ENCODE peak calls at places on chromosomes 12 and 14, in nine cellular contexts. O is B cell, A is endothelial cell of umbilical vein, I is prostate gland, L is AG04450, P is right atrium auricular region, K is AG09309, B is cardiac fibroblast, F is lower leg skin. N is an unnamed sample.

GRCh38 chr14:74685054-74685453 is 27.8 kb downstream of the AREL1 start:
- DNase-seq in O (no peak), A (no peak), I (no peak), L (no peak), P (no peak), K (no peak), B (no peak), F (no peak), N (no peak)

GRCh38 chr12:26198742-26199141 is 3.4 kb downstream of the SSPN start:
- DNase-seq in O (no peak), A (no peak), I (no peak), L (no peak), P (peak), K (no peak), B (peak), F (no peak), N (no peak)

GRCh38 chr12:3313066-3313465 is 177.9 kb upstream of the PRMT8 start:
- DNase-seq in O (no peak), A (no peak), I (no peak), L (peak), P (no peak), K (peak), B (no peak), F (no peak), N (no peak)

GRCh38 chr14:23408307-23408630 is 196 bp upstream of the MYH6 start:
- DNase-seq in O (no peak), A (no peak), I (no peak), L (no peak), P (no peak), K (no peak), B (no peak), F (no peak), N (no peak)

GRCh38 chr14:74613211-74613914 is 1.3 kb upstream of the LTBP2 start:
- DNase-seq in O (no peak), A (no peak), I (no peak), L (no peak), P (no peak), K (no peak), B (no peak), F (no peak), N (peak)

GRCh38 chr12:33575346-33575745 is 135.7 kb upstream of the SYT10 start:
- DNase-seq in O (no peak), A (no peak), I (no peak), L (no peak), P (no peak), K (no peak), B (no peak), F (no peak), N (no peak)

GRCh38 chr14:56044196-56044595 is 74.0 kb upstream of the PELI2 start:
- DNase-seq in O (no peak), A (no peak), I (no peak), L (no peak), P (no peak), K (no peak), B (no peak), F (no peak), N (no peak)

GRCh38 chr12:121061831-121062230 is 22.8 kb upstream of the OASL start:
- DNase-seq in O (no peak), A (peak), I (no peak), L (no peak), P (no peak), K (no peak), B (peak), F (no peak), N (no peak)

GRCh38 chr12:54390668-54391551 is 6.4 kb upstream of the ZNF385A start:
- DNase-seq in O (peak), A (no peak), I (peak), L (no peak), P (no peak), K (no peak), B (no peak), F (no peak), N (peak)

GRCh38 chr12:109214131-109214530 is 95.0 kb downstream of the FOXN4 start:
- DNase-seq in O (no peak), A (no peak), I (no peak), L (no peak), P (no peak), K (no peak), B (no peak), F (no peak), N (peak)

GRCh38 chr12:98828802-98829600 is 183.9 kb downstream of the APAF1 start:
- DNase-seq in O (no peak), A (no peak), I (no peak), L (no peak), P (no peak), K (no peak), B (no peak), F (no peak), N (no peak)

GRCh38 chr14:21109377-21110260 is 8.8 kb downstream of the TMEM253 start:
- DNase-seq in O (no peak), A (no peak), I (no peak), L (no peak), P (no peak), K (no peak), B (no peak), F (peak), N (no peak)

GRCh38 chr12:20154060-20154459 is 214.3 kb upstream of the PDE3A start:
- DNase-seq in O (no peak), A (no peak), I (no peak), L (no peak), P (no peak), K (no peak), B (peak), F (no peak), N (no peak)

GRCh38 chr14:103503296-103503695 is 19.3 kb downstream of the CKB start:
- DNase-seq in O (peak), A (no peak), I (no peak), L (no peak), P (no peak), K (no peak), B (no peak), F (no peak), N (no peak)

GRCh38 chr14:68458840-68459469 is 333.9 kb downstream of the ZFP36L1 start:
- DNase-seq in O (no peak), A (peak), I (peak), L (no peak), P (no peak), K (peak), B (peak), F (no peak), N (no peak)

GRCh38 chr12:48810817-48811453 is 7.4 kb upstream of the CACNB3 start:
- DNase-seq in O (no peak), A (peak), I (no peak), L (peak), P (no peak), K (peak), B (peak), F (no peak), N (no peak)

GRCh38 chr12:132156145-132156709 is 12.0 kb downstream of the NOC4L start:
- DNase-seq in O (no peak), A (no peak), I (no peak), L (no peak), P (no peak), K (no peak), B (no peak), F (no peak), N (no peak)

GRCh38 chr12:75437564-75437963 is 43.0 kb upstream of the GLIPR1 start:
- DNase-seq in O (peak), A (peak), I (no peak), L (no peak), P (no peak), K (no peak), B (peak), F (no peak), N (no peak)

GRCh38 chr12:71214511-71215285 is 56.9 kb upstream of the TSPAN8 start:
- DNase-seq in O (no peak), A (no peak), I (no peak), L (no peak), P (no peak), K (no peak), B (no peak), F (no peak), N (no peak)

GRCh38 chr12:11553871-11554533 is 95.5 kb upstream of the ETV6 start:
- DNase-seq in O (peak), A (peak), I (peak), L (peak), P (no peak), K (peak), B (peak), F (peak), N (no peak)

GRCh38 chr14:92659765-92660561 is 88.5 kb downstream of the LGMN start:
- DNase-seq in O (no peak), A (no peak), I (peak), L (no peak), P (peak), K (no peak), B (peak), F (peak), N (no peak)

GRCh38 chr14:56976211-56976610 is 165.9 kb upstream of the OTX2 start:
- DNase-seq in O (no peak), A (no peak), I (no peak), L (no peak), P (no peak), K (no peak), B (no peak), F (no peak), N (no peak)

GRCh38 chr12:94172973-94173372 is 24.6 kb downstream of the PLXNC1 start:
- DNase-seq in O (no peak), A (no peak), I (no peak), L (peak), P (no peak), K (peak), B (peak), F (peak), N (no peak)

DNA sequence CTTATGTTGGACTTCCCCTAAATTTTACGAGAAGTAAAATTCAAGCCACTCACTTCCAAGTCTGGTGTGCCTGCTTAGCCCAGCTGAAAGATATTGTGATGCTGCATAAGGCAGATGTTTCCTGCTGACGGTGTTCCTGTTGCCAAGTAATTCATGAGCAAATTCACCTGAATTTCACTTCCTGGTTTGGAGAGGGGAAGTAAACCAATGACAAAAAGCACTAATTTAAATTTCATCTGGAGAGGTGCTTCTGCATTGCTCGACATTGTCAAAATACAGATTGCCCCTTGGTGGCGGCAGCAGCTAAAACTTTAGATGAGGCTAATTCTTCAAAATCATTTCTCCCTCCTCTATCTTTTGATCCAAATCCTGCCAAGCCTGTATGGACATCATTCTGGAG is 281.1 kb downstream of the AACS start:
- DNase-seq in O (no peak), A (no peak), I (no peak), L (no peak), P (no peak), K (no peak), B (no peak), F (no peak), N (no peak)
- TF ChIP-seq CTCF in O (no peak), A (no peak), I (no peak), L (no peak), P (no peak), K (no peak), B (no peak), F (no peak), N (no peak)

GRCh38 chr12:65878540-65878939 is 54.3 kb downstream of the HMGA2 start:
- DNase-seq in O (no peak), A (peak), I (no peak), L (no peak), P (no peak), K (no peak), B (peak), F (no peak), N (no peak)
- TF ChIP-seq CTCF in O (no peak), A (peak), I (no peak), L (peak), P (peak), K (peak), B (peak), F (no peak), N (no peak)

DNA sequence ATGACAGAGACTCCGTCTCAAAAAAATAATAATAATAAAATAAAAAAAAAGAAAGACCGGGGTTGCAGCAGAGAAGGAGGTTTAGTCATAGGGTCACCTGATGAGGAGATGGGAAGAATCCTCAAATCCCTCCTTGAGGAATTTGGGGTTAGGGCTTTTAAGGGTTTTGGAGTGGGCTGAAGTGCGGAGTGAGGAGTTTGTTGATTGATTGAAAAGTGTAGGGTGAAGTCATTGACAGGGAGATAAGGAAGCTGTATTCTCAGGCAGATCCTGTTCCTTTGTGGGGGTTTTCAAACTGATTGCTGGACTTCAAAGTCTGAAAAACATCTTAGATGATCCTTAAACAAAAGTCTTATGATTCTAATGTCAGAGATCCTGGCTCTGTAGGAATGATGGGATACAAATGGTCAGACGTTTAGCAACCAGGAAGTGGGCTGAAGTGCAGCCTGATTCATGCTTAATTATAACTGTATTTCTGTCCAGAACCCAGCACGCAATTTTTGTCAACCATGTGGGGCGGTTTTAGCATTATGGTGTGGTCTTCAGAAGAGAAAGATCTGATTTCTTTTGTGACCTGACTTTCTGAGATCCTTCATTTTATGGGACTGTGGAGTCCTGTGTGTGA is 16.0 kb downstream of the FNTB start:
- DNase-seq in O (no peak), A (no peak), I (no peak), L (no peak), P (no peak), K (no peak), B (peak), F (no peak), N (no peak)
- TF ChIP-seq CTCF in O (no peak), A (no peak), I (no peak), L (no peak), P (no peak), K (no peak), B (no peak), F (no peak), N (no peak)

GRCh38 chr14:99732436-99733220 is 48.5 kb downstream of the CYP46A1 start:
- DNase-seq in O (no peak), A (no peak), I (no peak), L (no peak), P (peak), K (no peak), B (no peak), F (no peak), N (peak)

GRCh38 chr14:99731536-99732435 is 47.7 kb downstream of the CYP46A1 start:
- DNase-seq in O (no peak), A (no peak), I (no peak), L (no peak), P (peak), K (no peak), B (no peak), F (no peak), N (peak)

GRCh38 chr14:99728981-99729451 is 44.9 kb downstream of the CYP46A1 start:
- DNase-seq in O (peak), A (no peak), I (no peak), L (no peak), P (peak), K (no peak), B (no peak), F (no peak), N (peak)

GRCh38 chr14:99729991-99730875 is 46.1 kb downstream of the CYP46A1 start:
- DNase-seq in O (peak), A (peak), I (peak), L (no peak), P (peak), K (no peak), B (peak), F (no peak), N (peak)

DNA sequence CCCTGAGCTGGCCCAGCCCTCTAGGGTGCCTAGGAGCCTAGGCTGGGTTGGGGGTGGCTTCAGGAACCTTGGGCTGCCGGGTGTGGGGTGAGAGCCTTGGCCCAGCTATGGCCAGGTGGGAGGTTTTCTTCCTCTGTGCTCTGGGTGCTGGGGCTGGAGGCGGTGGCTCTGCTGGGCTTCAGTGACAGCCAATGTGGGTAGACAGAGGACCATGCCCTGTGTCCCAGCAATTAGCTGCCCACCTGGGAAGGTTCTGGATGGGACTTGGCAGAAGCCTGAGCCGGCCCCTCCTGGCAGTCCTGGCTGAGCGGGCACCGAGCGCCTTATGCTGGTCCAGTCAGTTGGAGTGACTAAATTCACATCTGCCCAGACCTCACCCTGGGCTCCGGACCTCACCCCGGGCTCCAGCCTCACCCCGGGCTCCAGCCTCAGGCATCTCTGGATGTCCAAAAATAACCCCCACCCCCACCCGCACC is 46.8 kb downstream of the CYP46A1 start:
- DNase-seq in O (no peak), A (no peak), I (no peak), L (no peak), P (peak), K (no peak), B (no peak), F (no peak), N (peak)
- TF ChIP-seq CTCF in O (no peak), A (no peak), I (no peak), L (no peak), P (no peak), K (no peak), B (no peak), F (no peak), N (no peak)

GRCh38 chr12:18861287-18861858 is 123.5 kb downstream of the CAPZA3 start:
- DNase-seq in O (no peak), A (peak), I (no peak), L (no peak), P (no peak), K (no peak), B (peak), F (no peak), N (no peak)
- TF ChIP-seq CTCF in O (no peak), A (peak), I (peak), L (peak), P (peak), K (peak), B (peak), F (no peak), N (peak)